ENCODE peak calls at places on chromosome 16, in nine cellular contexts. One of them, this sample, is unnamed.

GRCh38 chr16:69532761-69533459 is 32.9 kb upstream of the NFAT5 start:
- DNase-seq in tibial nerve: no peak
- DNase-seq in esophagus squamous epithelium: no peak
- DNase-seq in uterus: no peak
- DNase-seq in A549: peak; percentile 31
- DNase-seq in body of pancreas: no peak
- DNase-seq in thyroid gland: no peak
- DNase-seq in right lobe of liver: no peak
- DNase-seq in ovary: no peak
- DNase-seq in this sample: no peak

GRCh38 chr16:19219836-19220235 is 51.8 kb downstream of the SYT17 start:
- DNase-seq in tibial nerve: no peak
- DNase-seq in esophagus squamous epithelium: no peak
- DNase-seq in uterus: no peak
- DNase-seq in A549: peak; percentile 25
- DNase-seq in body of pancreas: no peak
- DNase-seq in thyroid gland: no peak
- DNase-seq in right lobe of liver: no peak
- DNase-seq in ovary: no peak
- DNase-seq in this sample: no peak

GRCh38 chr16:85302848-85303353 is 190.6 kb upstream of the CIBAR2 start:
- DNase-seq in tibial nerve: no peak
- DNase-seq in esophagus squamous epithelium: no peak
- DNase-seq in uterus: no peak
- DNase-seq in A549: no peak
- DNase-seq in body of pancreas: no peak
- DNase-seq in thyroid gland: no peak
- DNase-seq in right lobe of liver: no peak
- DNase-seq in ovary: no peak
- DNase-seq in this sample: no peak

GRCh38 chr16:81601008-81601428 is 156.4 kb downstream of the CMIP start:
- DNase-seq in tibial nerve: no peak
- DNase-seq in esophagus squamous epithelium: no peak
- DNase-seq in uterus: no peak
- DNase-seq in A549: peak; percentile 46
- DNase-seq in body of pancreas: no peak
- DNase-seq in thyroid gland: no peak
- DNase-seq in right lobe of liver: no peak
- DNase-seq in ovary: no peak
- DNase-seq in this sample: peak; percentile 79

GRCh38 chr16:81765111-81765919 is 13.8 kb upstream of the PLCG2 start:
- DNase-seq in tibial nerve: no peak
- DNase-seq in esophagus squamous epithelium: no peak
- DNase-seq in uterus: peak; percentile 17
- DNase-seq in A549: no peak
- DNase-seq in body of pancreas: no peak
- DNase-seq in thyroid gland: no peak
- DNase-seq in right lobe of liver: no peak
- DNase-seq in ovary: no peak
- DNase-seq in this sample: no peak

GRCh38 chr16:81401035-81401950 is 43.3 kb upstream of the CMIP start:
- DNase-seq in tibial nerve: no peak
- DNase-seq in esophagus squamous epithelium: no peak
- DNase-seq in uterus: no peak
- DNase-seq in A549: peak; percentile 97
- DNase-seq in body of pancreas: peak; percentile 10
- DNase-seq in thyroid gland: no peak
- DNase-seq in right lobe of liver: no peak
- DNase-seq in ovary: no peak
- DNase-seq in this sample: peak; percentile 90

GRCh38 chr16:28938721-28939120 is 7.0 kb downstream of the CD19 start:
- DNase-seq in tibial nerve: no peak
- DNase-seq in esophagus squamous epithelium: no peak
- DNase-seq in uterus: no peak
- DNase-seq in A549: no peak
- DNase-seq in body of pancreas: no peak
- DNase-seq in thyroid gland: no peak
- DNase-seq in right lobe of liver: no peak
- DNase-seq in ovary: no peak
- DNase-seq in this sample: no peak

GRCh38 chr16:84194470-84195200 is 3.7 kb downstream of the ADAD2 start:
- DNase-seq in tibial nerve: no peak
- DNase-seq in esophagus squamous epithelium: no peak
- DNase-seq in uterus: no peak
- DNase-seq in A549: no peak
- DNase-seq in body of pancreas: no peak
- DNase-seq in thyroid gland: no peak
- DNase-seq in right lobe of liver: no peak
- DNase-seq in ovary: no peak
- DNase-seq in this sample: no peak

GRCh38 chr16:59355704-59356103 is 621.6 kb upstream of the GOT2 start:
- DNase-seq in tibial nerve: no peak
- DNase-seq in esophagus squamous epithelium: no peak
- DNase-seq in uterus: no peak
- DNase-seq in A549: no peak
- DNase-seq in body of pancreas: no peak
- DNase-seq in thyroid gland: no peak
- DNase-seq in right lobe of liver: no peak
- DNase-seq in ovary: no peak
- DNase-seq in this sample: no peak

GRCh38 chr16:30458561-30459394 is 13.1 kb upstream of the SEPHS2 start:
- DNase-seq in tibial nerve: no peak
- DNase-seq in esophagus squamous epithelium: no peak
- DNase-seq in uterus: no peak
- DNase-seq in A549: no peak
- DNase-seq in body of pancreas: peak; percentile 58
- DNase-seq in thyroid gland: peak; percentile 17
- DNase-seq in right lobe of liver: peak; percentile 68
- DNase-seq in ovary: no peak
- DNase-seq in this sample: no peak

GRCh38 chr16:85054948-85055502 is 27.4 kb downstream of the KIAA0513 start:
- DNase-seq in tibial nerve: no peak
- DNase-seq in esophagus squamous epithelium: no peak
- DNase-seq in uterus: no peak
- DNase-seq in A549: no peak
- DNase-seq in body of pancreas: no peak
- DNase-seq in thyroid gland: no peak
- DNase-seq in right lobe of liver: no peak
- DNase-seq in ovary: no peak
- DNase-seq in this sample: no peak

GRCh38 chr16:22161999-22162657 is at the start of gene SDR42E2:
- DNase-seq in tibial nerve: no peak
- DNase-seq in esophagus squamous epithelium: no peak
- DNase-seq in uterus: no peak
- DNase-seq in A549: no peak
- DNase-seq in body of pancreas: peak; percentile 25
- DNase-seq in thyroid gland: peak; percentile 34
- DNase-seq in right lobe of liver: no peak
- DNase-seq in ovary: no peak
- DNase-seq in this sample: no peak

GRCh38 chr16:84374160-84374489 is 5.8 kb downstream of the ATP2C2 start:
- DNase-seq in tibial nerve: no peak
- DNase-seq in esophagus squamous epithelium: no peak
- DNase-seq in uterus: no peak
- DNase-seq in A549: no peak
- DNase-seq in body of pancreas: no peak
- DNase-seq in thyroid gland: no peak
- DNase-seq in right lobe of liver: no peak
- DNase-seq in ovary: no peak
- DNase-seq in this sample: no peak

GRCh38 chr16:30921748-30922419 is 1.5 kb upstream of the FBXL19 start:
- DNase-seq in tibial nerve: peak; percentile 90
- DNase-seq in esophagus squamous epithelium: peak; percentile 85
- DNase-seq in uterus: peak; percentile 92
- DNase-seq in A549: peak; percentile 83
- DNase-seq in body of pancreas: peak; percentile 93
- DNase-seq in thyroid gland: peak; percentile 93
- DNase-seq in right lobe of liver: peak; percentile 86
- DNase-seq in ovary: peak; percentile 91
- DNase-seq in this sample: peak; percentile 92

GRCh38 chr16:54361813-54362212 is 75.2 kb upstream of the IRX3 start:
- DNase-seq in tibial nerve: no peak
- DNase-seq in esophagus squamous epithelium: no peak
- DNase-seq in uterus: no peak
- DNase-seq in A549: peak; percentile 9
- DNase-seq in body of pancreas: no peak
- DNase-seq in thyroid gland: no peak
- DNase-seq in right lobe of liver: no peak
- DNase-seq in ovary: no peak
- DNase-seq in this sample: no peak

GRCh38 chr16:83296505-83296904 is 511.3 kb upstream of the HSBP1 start:
- DNase-seq in tibial nerve: no peak
- DNase-seq in esophagus squamous epithelium: no peak
- DNase-seq in uterus: no peak
- DNase-seq in A549: no peak
- DNase-seq in body of pancreas: no peak
- DNase-seq in thyroid gland: no peak
- DNase-seq in right lobe of liver: no peak
- DNase-seq in ovary: no peak
- DNase-seq in this sample: no peak

GRCh38 chr16:57741660-57742191 is 6.2 kb downstream of the KATNB1 start:
- DNase-seq in tibial nerve: no peak
- DNase-seq in esophagus squamous epithelium: no peak
- DNase-seq in uterus: no peak
- DNase-seq in A549: no peak
- DNase-seq in body of pancreas: no peak
- DNase-seq in thyroid gland: no peak
- DNase-seq in right lobe of liver: peak; percentile 43
- DNase-seq in ovary: no peak
- DNase-seq in this sample: no peak

GRCh38 chr16:3035289-3035971 is 1.3 kb downstream of the BICDL2 start:
- DNase-seq in tibial nerve: no peak
- DNase-seq in esophagus squamous epithelium: no peak
- DNase-seq in uterus: no peak
- DNase-seq in A549: no peak
- DNase-seq in body of pancreas: peak; percentile 90
- DNase-seq in thyroid gland: no peak
- DNase-seq in right lobe of liver: no peak
- DNase-seq in ovary: no peak
- DNase-seq in this sample: no peak
- H3K4me3 ChIP-seq in tibial nerve: no peak overlapping the region
- H3K4me3 ChIP-seq in esophagus squamous epithelium: peak overlapping the region; percentile 57
- H3K4me3 ChIP-seq in uterus: no peak overlapping the region
- H3K4me3 ChIP-seq in A549: no peak overlapping the region
- H3K4me3 ChIP-seq in body of pancreas: peak overlapping the region; percentile 52
- H3K4me3 ChIP-seq in thyroid gland: no peak overlapping the region
- H3K4me3 ChIP-seq in right lobe of liver: no peak overlapping the region
- H3K4me3 ChIP-seq in ovary: no peak overlapping the region
- H3K4me3 ChIP-seq in this sample: no peak overlapping the region

DNA sequence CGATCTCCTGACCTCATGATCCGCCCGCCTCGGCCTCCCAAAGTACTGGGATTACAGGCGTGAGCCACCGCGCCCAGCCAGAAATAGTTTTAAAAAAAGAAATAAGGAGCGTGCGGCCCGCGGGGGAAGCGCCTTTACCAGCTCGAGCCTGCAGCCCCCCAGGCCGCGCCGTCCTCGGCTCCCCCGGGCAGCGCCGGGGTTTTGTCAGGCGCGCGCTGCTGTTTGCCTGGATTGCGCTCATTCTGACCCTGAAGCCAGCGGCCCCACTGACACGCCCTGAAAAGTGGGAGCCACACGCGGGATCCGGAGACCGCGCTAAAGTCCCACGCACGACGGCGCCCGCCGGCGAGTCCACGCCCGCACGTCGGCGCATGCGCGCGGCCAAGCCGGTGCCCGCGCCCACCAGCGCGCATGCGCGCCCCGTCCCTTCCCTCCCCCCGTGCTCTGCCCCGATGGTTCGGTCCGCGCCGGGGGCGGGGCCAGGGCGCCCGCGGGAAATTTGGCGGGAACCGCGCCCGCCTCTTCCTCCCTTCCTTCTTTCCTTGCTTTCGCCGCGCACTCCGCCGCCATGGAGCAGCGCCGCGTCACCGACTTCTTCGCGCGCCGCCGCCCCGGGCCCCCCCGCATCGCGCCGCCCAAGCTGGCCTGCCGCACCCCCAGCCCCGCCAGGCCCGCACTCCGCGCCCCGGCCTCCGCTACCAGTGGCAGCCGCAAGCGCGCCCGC is at the start of gene CDT1:
- DNase-seq in tibial nerve: peak; percentile 53
- DNase-seq in esophagus squamous epithelium: no peak
- DNase-seq in uterus: peak; percentile 89
- DNase-seq in A549: peak; percentile 81
- DNase-seq in body of pancreas: peak; percentile 81
- DNase-seq in thyroid gland: peak; percentile 79
- DNase-seq in right lobe of liver: peak; percentile 88
- DNase-seq in ovary: peak; percentile 82
- DNase-seq in this sample: peak; percentile 65
- TF ChIP-seq POLR2A in tibial nerve: peak; percentile 77
- TF ChIP-seq POLR2A in esophagus squamous epithelium: peak; percentile 47
- TF ChIP-seq POLR2A in uterus: peak; percentile 47
- TF ChIP-seq POLR2A in A549: peak; percentile 69
- TF ChIP-seq POLR2A in body of pancreas: no peak
- TF ChIP-seq POLR2A in thyroid gland: peak; percentile 42
- TF ChIP-seq POLR2A in right lobe of liver: peak; percentile 67
- TF ChIP-seq POLR2A in ovary: peak; percentile 68
- TF ChIP-seq POLR2A in this sample: no peak

DNA sequence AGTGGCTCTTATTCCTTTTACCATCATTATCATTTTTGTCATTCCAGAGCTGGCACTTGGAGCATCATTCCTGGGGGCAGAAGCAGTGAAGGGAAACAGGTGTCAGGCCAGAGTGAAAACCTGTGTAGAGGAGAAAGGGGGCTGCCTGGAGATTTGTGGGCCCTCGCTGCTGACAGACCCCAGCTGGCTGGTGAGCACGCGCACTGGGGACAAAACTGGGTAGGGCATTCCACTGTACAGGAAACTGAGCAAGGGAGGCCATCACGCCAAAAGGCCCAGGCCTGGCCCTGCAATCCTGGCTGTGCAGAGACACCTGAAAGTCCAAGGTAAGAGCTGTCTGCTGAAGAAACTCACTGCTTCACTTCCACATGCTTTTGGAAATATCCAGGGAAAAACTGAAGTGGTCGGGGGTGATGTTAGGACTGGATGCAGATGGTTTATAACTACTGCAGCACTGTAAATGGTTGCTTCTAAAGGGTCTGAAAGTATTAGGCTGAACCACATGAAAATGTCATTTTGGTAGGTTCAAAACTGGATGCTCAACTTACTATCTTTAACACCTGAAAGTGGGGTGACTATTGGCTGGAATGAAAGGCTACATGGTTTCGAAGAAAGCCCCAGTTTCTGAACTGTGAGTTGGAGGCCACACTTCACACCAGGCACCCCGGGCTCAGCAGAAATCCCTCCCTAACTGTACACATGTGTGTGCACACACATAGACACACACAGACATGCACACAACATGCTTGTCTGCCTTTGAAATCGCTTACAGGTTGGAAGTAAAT is 225.0 kb downstream of the C16orf78 start:
- DNase-seq in tibial nerve: no peak
- DNase-seq in esophagus squamous epithelium: no peak
- DNase-seq in uterus: peak; percentile 1
- DNase-seq in A549: no peak
- DNase-seq in body of pancreas: no peak
- DNase-seq in thyroid gland: no peak
- DNase-seq in right lobe of liver: no peak
- DNase-seq in ovary: peak; percentile 6
- DNase-seq in this sample: no peak
- H3K4me1 ChIP-seq in tibial nerve: peaks cover 20% of the 10 kb centered on the region
- H3K4me1 ChIP-seq in esophagus squamous epithelium: peaks cover 4% of the 10 kb centered on the region
- H3K4me1 ChIP-seq in uterus: peaks cover 10% of the 10 kb centered on the region
- H3K4me1 ChIP-seq in A549: no peaks in the 10 kb centered on the region
- H3K4me1 ChIP-seq in body of pancreas: no peaks in the 10 kb centered on the region
- H3K4me1 ChIP-seq in thyroid gland: peaks cover 7% of the 10 kb centered on the region
- H3K4me1 ChIP-seq in right lobe of liver: no peaks in the 10 kb centered on the region
- H3K4me1 ChIP-seq in ovary: peaks cover 8% of the 10 kb centered on the region
- H3K4me1 ChIP-seq in this sample: peaks cover 4% of the 10 kb centered on the region

GRCh38 chr16:73371584-73372319 is 323.8 kb upstream of the ZFHX3 start:
- DNase-seq in tibial nerve: no peak
- DNase-seq in esophagus squamous epithelium: no peak
- DNase-seq in uterus: no peak
- DNase-seq in A549: no peak
- DNase-seq in body of pancreas: no peak
- DNase-seq in thyroid gland: no peak
- DNase-seq in right lobe of liver: no peak
- DNase-seq in ovary: no peak
- DNase-seq in this sample: no peak
- H3K4me3 ChIP-seq in tibial nerve: no peak overlapping the region
- H3K4me3 ChIP-seq in esophagus squamous epithelium: no peak overlapping the region
- H3K4me3 ChIP-seq in uterus: no peak overlapping the region
- H3K4me3 ChIP-seq in A549: no peak overlapping the region
- H3K4me3 ChIP-seq in body of pancreas: no peak overlapping the region
- H3K4me3 ChIP-seq in thyroid gland: no peak overlapping the region
- H3K4me3 ChIP-seq in right lobe of liver: no peak overlapping the region
- H3K4me3 ChIP-seq in ovary: no peak overlapping the region
- H3K4me3 ChIP-seq in this sample: no peak overlapping the region